ENCODE peak calls at places on chromosomes 11 and 22, in nine cellular contexts. L is transverse colon, T is SK-N-SH, S is tibial artery, I is Caco-2, G is brain microvascular endothelial cell, O is pancreas, R is IMR-90, X is kidney epithelial cell. P is an unnamed sample.

GRCh38 chr22:47102081-47102480 is 339.6 kb downstream of the TBC1D22A start:
- DNase-seq in L (no peak), T (no peak), S (no peak), I (peak; percentile 30), G (no peak), O (no peak), R (no peak), X (no peak), P (no peak)

GRCh38 chr22:18000441-18001039 is 23.8 kb downstream of the MICAL3 start:
- DNase-seq in L (peak; percentile 36), T (peak; percentile 74), S (peak; percentile 69), I (peak; percentile 30), G (no peak), O (peak; percentile 79), R (no peak), X (no peak), P (no peak)

GRCh38 chr11:119754199-119754598 is 25.2 kb upstream of the NECTIN1 start:
- DNase-seq in L (no peak), T (no peak), S (no peak), I (no peak), G (no peak), O (no peak), R (no peak), X (no peak), P (no peak)

GRCh38 chr22:25602924-25603323 is 38.4 kb downstream of the GRK3 start:
- DNase-seq in L (no peak), T (no peak), S (no peak), I (no peak), G (no peak), O (no peak), R (no peak), X (no peak), P (no peak)

GRCh38 chr22:33958741-33959140 is 38.5 kb upstream of the LARGE1 start:
- DNase-seq in L (no peak), T (no peak), S (no peak), I (no peak), G (no peak), O (no peak), R (no peak), X (no peak), P (no peak)

GRCh38 chr11:73429121-73429740 is 53.0 kb downstream of the RELT start:
- DNase-seq in L (no peak), T (no peak), S (no peak), I (no peak), G (peak; percentile 69), O (no peak), R (peak; percentile 75), X (no peak), P (no peak)

GRCh38 chr11:117833401-117833891 is 8.9 kb upstream of the FXYD2 start:
- DNase-seq in L (peak; percentile 82), T (peak; percentile 15), S (peak; percentile 67), I (peak; percentile 84), G (no peak), O (peak; percentile 97), R (no peak), X (no peak), P (no peak)

GRCh38 chr22:32897400-32897799 is 95.9 kb downstream of the TIMP3 start:
- DNase-seq in L (no peak), T (no peak), S (no peak), I (no peak), G (peak; percentile 4), O (no peak), R (peak; percentile 43), X (peak; percentile 56), P (no peak)

DNA sequence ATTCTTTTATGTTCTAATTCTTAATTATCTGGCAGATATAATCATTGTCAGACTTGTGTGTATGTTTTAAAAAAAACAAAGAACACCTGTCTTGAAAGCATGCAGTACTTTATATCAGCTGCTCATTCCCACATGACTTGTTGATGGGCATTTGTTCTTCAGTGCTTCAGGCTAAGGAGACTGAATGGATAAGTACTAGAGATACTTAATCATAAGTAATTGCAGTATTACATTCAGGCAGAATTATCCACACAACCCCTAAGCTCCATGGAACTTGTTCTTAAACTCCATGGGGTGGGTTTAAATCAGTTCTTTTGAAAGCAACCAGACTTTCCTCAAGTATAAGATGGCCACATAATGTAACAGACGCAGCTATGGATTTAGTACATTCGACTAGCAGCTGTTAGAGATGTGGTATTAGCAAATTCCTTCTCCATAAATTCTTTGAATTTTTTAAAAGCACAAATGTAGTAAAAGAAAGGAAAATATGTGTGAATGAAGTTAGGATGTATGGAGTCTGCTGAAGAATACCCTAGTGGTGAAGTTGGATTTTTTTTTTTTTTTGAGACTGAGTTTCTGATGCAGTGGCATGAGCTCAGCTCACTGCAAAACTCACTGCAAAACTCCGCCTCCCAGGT is 3.0 kb downstream of the JAM3 start:
- DNase-seq in L (no peak), T (no peak), S (no peak), I (no peak), G (no peak), O (no peak), R (peak; percentile 16), X (no peak), P (no peak)
- H3K27me3 ChIP-seq in L (peaks cover 33% of the 10 kb centered on the region), T (peaks cover 5% of the 10 kb centered on the region), S (no peaks in the 10 kb centered on the region), I (no peaks in the 10 kb centered on the region), G (no peaks in the 10 kb centered on the region), O (no peaks in the 10 kb centered on the region), R (no peaks in the 10 kb centered on the region), X (peaks cover 6% of the 10 kb centered on the region), P (peaks cover 39% of the 10 kb centered on the region)

GRCh38 chr11:109423860-109424190 is 1.8 kb downstream of the C11orf87 start:
- DNase-seq in L (no peak), T (peak; percentile 15), S (no peak), I (no peak), G (no peak), O (peak; percentile 52), R (no peak), X (no peak), P (no peak)

GRCh38 chr11:109426442-109426841 is 4.5 kb downstream of the C11orf87 start:
- DNase-seq in L (no peak), T (peak; percentile 11), S (no peak), I (no peak), G (no peak), O (no peak), R (no peak), X (no peak), P (no peak)

GRCh38 chr11:109424893-109425292 is 2.9 kb downstream of the C11orf87 start:
- DNase-seq in L (no peak), T (no peak), S (no peak), I (peak; percentile 78), G (no peak), O (peak; percentile 44), R (no peak), X (no peak), P (no peak)

GRCh38 chr11:109423114-109423859 is 1.3 kb downstream of the C11orf87 start:
- DNase-seq in L (no peak), T (peak; percentile 70), S (no peak), I (no peak), G (peak; percentile 7), O (peak; percentile 76), R (no peak), X (no peak), P (no peak)

DNA sequence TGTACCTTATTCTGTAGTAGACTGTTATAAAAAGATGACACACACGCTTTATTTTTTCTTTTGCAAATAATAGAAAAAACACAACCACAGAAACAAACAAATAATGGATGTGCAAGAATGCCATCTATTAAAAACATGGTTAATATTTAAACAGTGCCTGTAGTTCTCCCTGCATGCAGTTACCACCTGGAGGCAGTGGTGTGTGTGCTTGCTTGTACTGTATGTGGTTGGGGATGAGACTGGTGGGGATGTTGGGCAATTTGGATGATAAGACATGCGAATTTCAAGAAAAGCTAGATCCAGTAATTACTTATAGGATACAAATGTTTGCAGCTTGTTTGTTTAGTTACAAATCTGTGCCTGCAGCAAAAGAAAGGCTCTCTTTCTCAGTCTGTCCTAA is 3.6 kb downstream of the C11orf87 start:
- DNase-seq in L (no peak), T (peak; percentile 29), S (no peak), I (no peak), G (no peak), O (no peak), R (no peak), X (no peak), P (no peak)
- TF ChIP-seq CTCF in L (no peak), T (no peak), S (no peak), I (no peak), G (peak; percentile 30), O (no peak), R (no peak), X (no peak), P (no peak)

GRCh38 chr22:49740242-49740641 is 87.4 kb downstream of the BRD1 start:
- DNase-seq in L (no peak), T (no peak), S (peak; percentile 40), I (no peak), G (no peak), O (no peak), R (no peak), X (no peak), P (no peak)

GRCh38 chr22:49737101-49737551 is 90.5 kb downstream of the BRD1 start:
- DNase-seq in L (no peak), T (no peak), S (no peak), I (no peak), G (no peak), O (peak; percentile 40), R (no peak), X (no peak), P (no peak)

GRCh38 chr22:49738006-49738405 is 89.7 kb downstream of the BRD1 start:
- DNase-seq in L (no peak), T (no peak), S (no peak), I (no peak), G (no peak), O (no peak), R (no peak), X (no peak), P (no peak)

GRCh38 chr22:49739138-49739537 is 88.5 kb downstream of the BRD1 start:
- DNase-seq in L (no peak), T (no peak), S (no peak), I (no peak), G (no peak), O (no peak), R (no peak), X (no peak), P (no peak)

GRCh38 chr22:49738566-49738965 is 89.1 kb downstream of the BRD1 start:
- DNase-seq in L (no peak), T (no peak), S (no peak), I (no peak), G (no peak), O (no peak), R (no peak), X (no peak), P (no peak)
- H3K27me3 ChIP-seq in L (peaks cover 21% of the 10 kb centered on the region), T (no peaks in the 10 kb centered on the region), S (peaks cover 29% of the 10 kb centered on the region), I (no peaks in the 10 kb centered on the region), G (no peaks in the 10 kb centered on the region), O (peaks cover 4% of the 10 kb centered on the region), R (no peaks in the 10 kb centered on the region), X (no peaks in the 10 kb centered on the region), P (no peaks in the 10 kb centered on the region)

GRCh38 chr11:79060081-79060480 is 380.7 kb downstream of the TENM4 start:
- DNase-seq in L (no peak), T (peak; percentile 57), S (no peak), I (no peak), G (no peak), O (no peak), R (no peak), X (no peak), P (no peak)

GRCh38 chr11:79054636-79055035 is 386.2 kb downstream of the TENM4 start:
- DNase-seq in L (no peak), T (no peak), S (no peak), I (no peak), G (peak; percentile 68), O (no peak), R (peak; percentile 87), X (no peak), P (no peak)

GRCh38 chr11:79059171-79059570 is 381.7 kb downstream of the TENM4 start:
- DNase-seq in L (no peak), T (no peak), S (no peak), I (no peak), G (no peak), O (no peak), R (no peak), X (no peak), P (no peak)

GRCh38 chr11:79052539-79052938 is 388.3 kb downstream of the TENM4 start:
- DNase-seq in L (no peak), T (no peak), S (no peak), I (peak; percentile 42), G (peak; percentile 16), O (no peak), R (no peak), X (no peak), P (no peak)

GRCh38 chr11:79055866-79056632 is 384.8 kb downstream of the TENM4 start:
- DNase-seq in L (no peak), T (no peak), S (no peak), I (no peak), G (peak; percentile 20), O (no peak), R (peak; percentile 79), X (no peak), P (no peak)
- TF ChIP-seq CTCF in L (no peak), T (peak; percentile 33), S (no peak), I (peak; percentile 17), G (peak; percentile 58), O (no peak), R (no peak), X (no peak), P (no peak)